ENCODE peak calls at places on chromosomes 11 and 22, in five cellular contexts. A is cardiac muscle cell, Q is uterus, D is kidney, E is transverse colon. V is an unnamed sample.

GRCh38 chr11:101082813-101083212 is 46.8 kb downstream of the PGR start:
- DNase-seq in A (no peak), Q (no peak), D (peak; percentile 43), E (no peak), V (no peak)

GRCh38 chr11:123430736-123431356 is 777 bp downstream of the GRAMD1B start:
- DNase-seq in A (peak; percentile 57), Q (peak; percentile 29), D (peak; percentile 88), E (peak; percentile 72), V (no peak)

GRCh38 chr22:49604732-49605302 is 222.9 kb downstream of the BRD1 start:
- DNase-seq in A (no peak), Q (no peak), D (no peak), E (no peak), V (no peak)

GRCh38 chr22:24191381-24191841 is 10.1 kb downstream of the SUSD2 start:
- DNase-seq in A (no peak), Q (peak; percentile 16), D (peak; percentile 65), E (no peak), V (peak; percentile 42)

GRCh38 chr22:39773976-39774539 is 119.5 kb downstream of the ENTHD1 start:
- DNase-seq in A (peak; percentile 3), Q (no peak), D (no peak), E (peak; percentile 13), V (no peak)

GRCh38 chr22:28268845-28269244 is 349.8 kb upstream of the PITPNB start:
- DNase-seq in A (no peak), Q (no peak), D (no peak), E (no peak), V (no peak)

GRCh38 chr11:96361778-96362177 is 18.8 kb upstream of the MAML2 start:
- DNase-seq in A (no peak), Q (no peak), D (no peak), E (no peak), V (no peak)

GRCh38 chr11:68780829-68781228 is 29.5 kb upstream of the TESMIN start:
- DNase-seq in A (peak; percentile 41), Q (no peak), D (no peak), E (peak; percentile 39), V (no peak)

GRCh38 chr11:75508051-75508561 is 17.6 kb downstream of the GDPD5 start:
- DNase-seq in A (no peak), Q (no peak), D (no peak), E (no peak), V (no peak)

GRCh38 chr11:86916330-86916729 is 38.9 kb downstream of the FZD4 start:
- DNase-seq in A (no peak), Q (no peak), D (no peak), E (no peak), V (no peak)

GRCh38 chr11:112614605-112615004 is 346.6 kb upstream of the NCAM1 start:
- DNase-seq in A (no peak), Q (no peak), D (no peak), E (no peak), V (no peak)

GRCh38 chr22:23744001-23744400 is 6.9 kb downstream of the ZNF70 start:
- DNase-seq in A (no peak), Q (no peak), D (no peak), E (no peak), V (no peak)

GRCh38 chr11:12404461-12404860 is 27.1 kb downstream of the PARVA start:
- DNase-seq in A (no peak), Q (no peak), D (no peak), E (peak; percentile 33), V (no peak)

GRCh38 chr11:10208045-10208674 is 85.9 kb downstream of the SBF2 start:
- DNase-seq in A (peak; percentile 54), Q (no peak), D (no peak), E (no peak), V (no peak)

DNA sequence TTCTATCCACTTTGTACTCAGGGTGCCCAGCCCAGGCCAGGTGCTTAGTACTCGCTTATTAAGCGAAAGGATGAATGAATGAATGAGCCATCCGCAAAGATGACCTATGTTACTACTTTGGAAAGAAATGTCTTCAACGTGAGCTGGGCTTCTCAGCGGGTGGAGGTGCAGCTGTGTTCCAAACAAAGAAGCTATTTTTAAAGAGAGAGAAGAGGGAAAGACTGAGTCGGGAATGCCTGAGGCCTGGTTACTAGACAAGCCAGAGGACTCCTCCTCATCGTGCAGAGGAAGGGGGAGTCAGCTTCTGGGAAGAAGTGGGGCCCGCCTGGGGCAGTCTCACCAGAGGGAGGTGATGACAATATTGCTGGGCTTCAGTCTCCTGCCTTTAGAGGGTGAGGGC is 30.4 kb upstream of the CD5 start:
- DNase-seq in A (no peak), Q (peak; percentile 25), D (no peak), E (no peak), V (no peak)
- H3K27ac ChIP-seq in A (peak overlapping the region; percentile 65), Q (peak overlapping the region; percentile 93), D (no peak overlapping the region), E (peak overlapping the region; percentile 48), V (no peak overlapping the region)

GRCh38 chr11:8533332-8533731 is 60.7 kb downstream of the STK33 start:
- DNase-seq in A (no peak), Q (no peak), D (no peak), E (no peak), V (no peak)
- TF ChIP-seq CTCF in A (no peak), Q (no peak), D (no peak), E (no peak), V (peak; percentile 31)

GRCh38 chr11:33016654-33017053 is 976 bp downstream of the DEPDC7 start:
- DNase-seq in A (no peak), Q (no peak), D (no peak), E (no peak), V (no peak)

GRCh38 chr11:33017478-33017877 is 1.8 kb downstream of the DEPDC7 start:
- DNase-seq in A (no peak), Q (no peak), D (no peak), E (no peak), V (no peak)

GRCh38 chr11:33013706-33014105 is 2.0 kb upstream of the DEPDC7 start:
- DNase-seq in A (no peak), Q (no peak), D (no peak), E (no peak), V (no peak)

GRCh38 chr11:33018005-33018404 is 2.3 kb downstream of the DEPDC7 start:
- DNase-seq in A (no peak), Q (no peak), D (no peak), E (no peak), V (no peak)

DNA sequence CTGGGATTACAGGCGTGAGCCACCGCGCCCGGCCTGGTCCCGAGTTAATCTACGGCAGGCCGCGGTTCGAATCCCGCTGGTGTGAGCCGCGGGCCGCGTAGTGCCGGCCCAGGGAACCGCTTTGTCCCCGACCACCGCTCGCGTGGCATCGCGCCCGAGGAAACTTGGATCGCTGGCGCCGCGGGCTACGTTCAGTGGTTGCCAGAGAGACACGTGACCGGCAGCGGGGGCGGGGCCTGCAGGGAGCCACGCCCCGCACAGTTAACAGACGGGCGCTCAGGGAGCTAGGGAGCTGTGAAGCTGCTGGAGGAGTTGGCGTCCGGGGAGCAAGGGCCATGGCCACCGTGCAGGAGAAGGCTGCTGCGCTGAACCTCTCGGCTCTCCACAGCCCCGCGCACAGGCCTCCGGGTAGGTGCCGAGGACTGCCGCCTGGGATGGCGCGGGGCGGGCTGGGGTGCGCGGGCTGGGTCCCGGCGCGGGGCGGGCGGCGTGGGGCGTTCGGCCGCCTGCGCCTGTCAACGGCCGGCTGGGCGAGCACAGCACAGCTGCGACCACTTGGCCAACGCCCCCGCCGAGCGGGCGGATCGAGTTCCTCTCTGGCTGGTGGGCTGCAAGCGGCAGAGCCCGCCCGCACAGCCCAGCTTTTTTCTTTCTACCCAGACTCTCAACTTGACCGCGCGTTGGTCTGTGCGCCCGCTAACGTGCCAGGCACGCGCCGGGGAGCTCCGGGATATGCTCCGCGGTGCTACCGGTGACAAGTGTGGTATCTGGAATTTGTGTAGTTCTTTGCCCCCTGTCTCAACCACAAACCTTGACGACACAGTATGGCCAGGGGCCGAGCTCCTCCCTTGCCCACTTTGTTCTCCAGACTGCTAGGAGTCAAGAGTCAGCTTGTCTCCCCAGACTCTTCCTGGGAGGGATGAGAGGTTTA is at the start of gene DEPDC7:
- DNase-seq in A (peak; percentile 87), Q (peak; percentile 85), D (peak; percentile 94), E (peak; percentile 90), V (peak; percentile 87)
- H3K4me3 ChIP-seq in A (peak within 1 kb of the TSS; percentile 30), Q (peak within 1 kb of the TSS; percentile 35), D (peak within 1 kb of the TSS; percentile 51), E (peak within 1 kb of the TSS; percentile 61), V (peak within 1 kb of the TSS; percentile 56)

DNA sequence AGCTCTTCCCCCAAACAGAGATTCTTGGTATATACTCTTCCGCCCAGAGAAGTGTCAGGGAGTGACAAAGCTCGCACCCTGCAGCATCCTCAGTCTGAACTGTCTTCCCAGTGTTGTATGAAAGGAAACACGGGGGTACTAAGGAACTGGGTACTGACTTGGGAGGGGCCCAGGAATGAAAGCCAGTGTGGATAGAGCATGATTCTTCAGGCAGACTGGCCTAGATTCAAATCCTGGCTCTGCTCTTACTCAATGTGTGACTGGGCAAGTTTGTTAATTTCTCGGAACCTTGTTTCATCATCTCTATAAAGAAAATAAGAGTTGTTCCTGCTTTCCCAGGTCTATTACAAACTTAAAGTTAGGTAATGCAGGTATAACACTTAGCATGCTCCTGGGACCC is 266.0 kb upstream of the NARS2 start:
- DNase-seq in A (no peak), Q (peak; percentile 47), D (no peak), E (no peak), V (no peak)
- H3K27ac ChIP-seq in A (peak overlapping the region; percentile 4), Q (peak overlapping the region; percentile 38), D (no peak overlapping the region), E (peak overlapping the region; percentile 52), V (no peak overlapping the region)

GRCh38 chr22:32127904-32128303 is 31.2 kb downstream of the C22orf42 start:
- DNase-seq in A (no peak), Q (no peak), D (no peak), E (no peak), V (no peak)
- TF ChIP-seq CTCF in A (no peak), Q (no peak), D (no peak), E (no peak), V (no peak)